ENCODE peak calls at places on chromosomes 11 and 22, in nine cellular contexts. D is transverse colon, W is heart left ventricle, M is tibial nerve, G is uterus, N is endothelial cell of umbilical vein, P is ovary, H is prostate gland, Z is Peyer's patch. K is an unnamed sample.

GRCh38 chr22:20909543-20910303 is 7.5 kb upstream of the CRKL start:
- DNase-seq in Z (no peak), M (no peak), N (no peak), W (no peak), P (no peak), G (no peak), H (no peak), D (no peak), K (no peak)

GRCh38 chr22:29129644-29130201 is 56.9 kb downstream of the KREMEN1 start:
- DNase-seq in P (no peak), G (no peak), M (no peak), D (no peak), W (peak; percentile 43), H (no peak), N (no peak), Z (no peak), K (peak; percentile 59)

GRCh38 chr22:28030442-28030841 is 111.4 kb upstream of the PITPNB start:
- DNase-seq in D (no peak), N (peak; percentile 49), M (no peak), P (no peak), H (no peak), W (no peak), G (no peak), Z (no peak), K (no peak)

GRCh38 chr11:28820296-28820989 is 712.3 kb downstream of the METTL15 start:
- DNase-seq in M (no peak), D (no peak), P (no peak), G (no peak), Z (no peak), H (no peak), W (no peak), N (no peak), K (no peak)

GRCh38 chr11:109752212-109752825 is 330.3 kb downstream of the C11orf87 start:
- DNase-seq in H (no peak), Z (no peak), N (no peak), D (no peak), G (no peak), W (no peak), P (no peak), M (no peak), K (no peak)

GRCh38 chr11:13883042-13883441 is 79.5 kb upstream of the SPON1 start:
- DNase-seq in P (no peak), D (peak; percentile 25), N (no peak), H (no peak), Z (no peak), G (no peak), W (no peak), M (no peak), K (no peak)

GRCh38 chr11:17828311-17828751 is 93.8 kb downstream of the KCNC1 start:
- DNase-seq in N (no peak), M (no peak), G (peak; percentile 52), D (peak; percentile 19), P (peak; percentile 43), Z (peak; percentile 52), H (no peak), W (peak; percentile 50), K (no peak)

GRCh38 chr11:126163074-126163700 is 48.3 kb downstream of the RPUSD4 start:
- DNase-seq in W (no peak), D (no peak), N (no peak), Z (no peak), H (no peak), P (no peak), G (peak; percentile 93), M (no peak), K (no peak)

GRCh38 chr11:26042113-26042512 is 289.8 kb upstream of the ANO3 start:
- DNase-seq in G (no peak), H (no peak), W (no peak), P (no peak), Z (no peak), N (no peak), M (no peak), D (no peak), K (no peak)
- TF ChIP-seq CTCF in G (no peak), H (no peak), W (no peak), P (no peak), Z (no peak), N (no peak), M (no peak), D (no peak), K (no peak)

DNA sequence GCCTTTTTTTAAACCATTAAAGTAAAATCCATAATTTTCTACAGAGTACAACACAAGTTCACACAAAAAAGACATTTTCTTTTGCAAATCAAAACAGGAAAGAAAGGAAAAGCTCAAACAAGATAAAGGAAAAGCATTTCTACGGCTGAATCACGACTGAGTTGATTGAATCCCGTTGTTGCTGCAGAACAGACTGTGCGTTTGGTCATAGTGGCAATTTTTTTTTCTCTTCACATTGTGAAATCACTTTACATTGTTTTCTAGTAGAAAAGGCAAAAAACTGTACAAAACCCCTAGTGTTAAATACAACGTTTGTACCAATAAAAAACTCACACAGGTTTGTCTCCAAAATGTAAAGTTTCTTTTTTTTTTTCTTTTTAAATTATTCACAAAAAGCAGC is 17.3 kb upstream of the RAPSN start:
- DNase-seq in M (no peak), P (no peak), N (peak; percentile 69), W (no peak), G (no peak), Z (no peak), D (no peak), H (no peak), K (no peak)
- H3K4me1 ChIP-seq in M (peaks cover 22% of the 10 kb centered on the region), P (peaks cover 12% of the 10 kb centered on the region), N (peaks cover 39% of the 10 kb centered on the region), W (peaks cover 10% of the 10 kb centered on the region), G (peaks cover 8% of the 10 kb centered on the region), Z (no peaks in the 10 kb centered on the region), D (peaks cover 45% of the 10 kb centered on the region), H (peaks cover 8% of the 10 kb centered on the region), K (peaks cover 33% of the 10 kb centered on the region)

GRCh38 chr11:119320593-119321524 is 3.9 kb upstream of the MCAM start:
- DNase-seq in P (peak; percentile 49), H (no peak), N (peak; percentile 73), D (peak; percentile 72), G (peak; percentile 81), Z (peak; percentile 81), W (peak; percentile 84), M (no peak), K (peak; percentile 81)
- TF ChIP-seq POLR2A in P (no peak), H (no peak), N (peak; percentile 67), D (peak; percentile 75), G (peak; percentile 81), Z (peak; percentile 19), W (no peak), M (peak; percentile 54), K (no peak)

DNA sequence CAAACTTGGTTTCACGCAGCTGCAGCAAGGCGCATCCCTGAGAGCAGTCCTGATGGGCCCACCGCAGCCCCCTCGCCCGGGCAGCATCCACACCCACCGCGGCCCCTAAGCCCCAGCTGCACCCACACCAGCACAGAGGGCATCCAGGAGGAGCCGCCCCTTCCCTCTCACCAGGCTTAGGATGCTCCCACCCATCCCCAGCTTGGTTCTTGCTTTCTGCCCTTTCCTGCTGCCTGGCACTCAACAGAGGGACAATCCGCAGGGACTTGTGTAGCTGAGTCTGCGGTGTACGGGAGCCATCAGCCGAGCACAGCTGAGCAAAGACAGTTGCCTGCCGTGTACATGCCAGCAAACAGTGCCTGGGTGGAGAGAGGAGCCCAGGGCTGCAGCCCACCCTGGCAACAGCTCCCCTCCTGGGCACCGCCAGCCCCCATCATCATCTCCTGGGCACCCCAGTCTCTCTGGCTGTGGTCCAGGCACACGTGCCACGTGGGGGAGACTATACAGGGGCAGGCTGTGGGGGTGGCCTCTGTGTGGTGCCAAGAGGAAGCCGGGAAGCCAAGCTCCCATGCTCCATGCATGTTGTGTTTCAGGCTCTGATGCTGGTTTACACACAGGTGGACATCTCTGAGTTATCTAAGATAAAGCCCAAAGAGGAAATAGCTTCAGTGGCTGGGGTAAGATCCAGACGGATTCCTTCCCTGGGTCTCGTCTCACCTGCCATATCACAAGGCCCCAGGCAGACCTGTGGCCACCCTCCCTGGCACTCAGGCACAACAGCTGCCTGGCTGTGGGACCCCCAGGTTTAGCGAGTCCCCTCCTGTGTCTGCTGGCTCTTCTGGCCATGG is 36.1 kb upstream of the GNB1L start:
- DNase-seq in M (no peak), H (no peak), W (no peak), D (no peak), G (no peak), N (peak; percentile 61), P (no peak), Z (no peak), K (no peak)
- TF ChIP-seq CTCF in M (no peak), H (no peak), W (no peak), D (no peak), G (no peak), N (no peak), P (no peak), Z (no peak), K (no peak)

GRCh38 chr11:111926505-111927391 is 8.0 kb downstream of the C11orf52 start:
- DNase-seq in N (peak; percentile 98), D (peak; percentile 97), W (peak; percentile 97), Z (peak; percentile 98), H (peak; percentile 96), P (peak; percentile 97), G (peak; percentile 96), M (peak; percentile 94), K (peak; percentile 98)
- H3K4me1 ChIP-seq in N (peaks cover 28% of the 10 kb centered on the region), D (peaks cover 41% of the 10 kb centered on the region), W (peaks cover 10% of the 10 kb centered on the region), Z (peaks cover 10% of the 10 kb centered on the region), H (peaks cover 8% of the 10 kb centered on the region), P (peaks cover 10% of the 10 kb centered on the region), G (peaks cover 4% of the 10 kb centered on the region), M (peaks cover 46% of the 10 kb centered on the region), K (peaks cover 37% of the 10 kb centered on the region)

GRCh38 chr11:119120639-119121007 is 757 bp upstream of the HINFP start:
- DNase-seq in M (no peak), Z (no peak), G (peak; percentile 50), D (no peak), P (no peak), H (no peak), W (no peak), N (no peak), K (no peak)

GRCh38 chr11:119121811-119122124 is 388 bp downstream of the HINFP start:
- DNase-seq in N (no peak), Z (no peak), D (no peak), H (no peak), G (no peak), M (no peak), P (no peak), W (no peak), K (no peak)

GRCh38 chr11:119117004-119117706 is 4.2 kb upstream of the HINFP start:
- DNase-seq in Z (no peak), W (no peak), D (no peak), P (no peak), G (no peak), N (no peak), M (no peak), H (no peak), K (no peak)

GRCh38 chr11:119118227-119118626 is 3.2 kb upstream of the HINFP start:
- DNase-seq in H (no peak), N (no peak), W (no peak), D (no peak), P (no peak), Z (no peak), M (no peak), G (no peak), K (no peak)

DNA sequence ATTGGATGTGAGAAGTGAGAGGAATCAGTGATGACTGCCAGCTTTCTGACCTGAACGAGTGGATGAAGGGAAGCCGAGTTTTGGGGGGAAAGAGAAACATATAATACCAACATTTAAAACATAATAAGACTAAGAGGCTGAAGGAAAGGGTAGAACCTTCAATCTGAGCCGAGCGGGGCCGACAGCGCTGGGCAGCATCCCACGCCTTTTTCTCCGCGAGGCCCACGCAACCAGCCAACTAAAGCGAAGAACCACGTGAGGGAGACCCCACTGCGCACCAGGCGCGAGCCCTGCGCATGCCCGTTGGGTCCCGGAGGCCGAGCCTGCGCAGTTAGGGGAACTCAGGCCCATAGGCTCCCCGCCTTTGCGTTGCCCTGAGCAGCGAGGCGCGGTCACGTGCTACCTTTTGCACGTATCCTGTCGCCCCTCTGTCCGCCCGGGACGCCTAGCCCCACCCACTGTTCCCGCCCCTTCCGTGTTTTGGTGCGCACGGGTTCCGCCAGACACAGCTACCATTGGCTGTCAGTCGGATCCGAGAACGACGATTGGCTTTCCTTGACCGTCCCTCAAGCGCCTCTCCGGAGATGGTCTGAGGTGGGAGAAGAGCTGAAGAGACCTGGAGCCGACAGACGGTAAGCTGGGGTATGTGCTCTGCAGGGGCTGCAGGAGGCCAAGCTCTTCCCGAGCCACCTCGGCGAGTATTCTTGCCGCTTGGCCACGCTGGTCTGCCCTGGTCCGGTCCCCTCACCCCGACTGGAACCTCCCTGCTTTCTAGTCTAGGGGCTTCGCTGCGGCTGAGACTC is at the start of gene HINFP:
- DNase-seq in P (peak; percentile 100), M (peak; percentile 99), Z (peak; percentile 100), G (peak; percentile 99), W (peak; percentile 100), D (peak; percentile 100), N (peak; percentile 100), H (peak; percentile 100), K (peak; percentile 100)
- TF ChIP-seq POLR2A in P (peak; percentile 69), M (peak; percentile 83), Z (peak; percentile 31), G (peak; percentile 81), W (no peak), D (peak; percentile 72), N (peak; percentile 97), H (peak; percentile 52), K (peak; percentile 67)

K was measured in suprapubic skin.